ENCODE peak calls at places on chromosomes 3 and 15, in five cellular contexts. P is transverse colon; I is stimulated activated CD4-positive, alpha-beta T cell treated with anti-CD3 and anti-CD28 coated beads, Interleukin-15, amount 100 ng/mL, for 48 hours; Q is adipocyte; J is stromal cell of bone marrow. M is an unnamed sample.

GRCh38 chr3:128177865-128178264 is 24.6 kb downstream of the EEFSEC start:
- DNase-seq in P (no peak), I (no peak), Q (no peak), J (no peak), M (no peak)

GRCh38 chr3:175091426-175092114 is 232.4 kb downstream of the NAALADL2 start:
- DNase-seq in P (no peak), I (no peak), Q (no peak), J (no peak), M (no peak)

GRCh38 chr3:33006081-33006480 is 54.6 kb downstream of the CCR4 start:
- DNase-seq in P (no peak), I (no peak), Q (no peak), J (no peak), M (no peak)

GRCh38 chr15:78291698-78292097 is 7.7 kb downstream of the SKIC8 start:
- DNase-seq in P (no peak), I (no peak), Q (no peak), J (no peak), M (no peak)

GRCh38 chr3:187719628-187720336 is 17.4 kb upstream of the RTP2 start:
- DNase-seq in P (no peak), I (no peak), Q (peak), J (no peak), M (no peak)

GRCh38 chr3:142088522-142088921 is 60.8 kb downstream of the TFDP2 start:
- DNase-seq in P (no peak), I (no peak), Q (peak), J (no peak), M (no peak)

GRCh38 chr3:115947325-115947724 is 324.0 kb downstream of the GAP43 start:
- DNase-seq in P (no peak), I (no peak), Q (no peak), J (no peak), M (no peak)

GRCh38 chr3:55965776-55966175 is 478.7 kb upstream of the WNT5A start:
- DNase-seq in P (no peak), I (no peak), Q (no peak), J (no peak), M (no peak)

GRCh38 chr15:69668963-69669362 is 216.3 kb downstream of the RPLP1 start:
- DNase-seq in P (peak), I (no peak), Q (no peak), J (no peak), M (peak)

GRCh38 chr3:141234283-141234682 is 2.7 kb downstream of the PXYLP1 start:
- DNase-seq in P (no peak), I (no peak), Q (no peak), J (no peak), M (no peak)

GRCh38 chr3:122397136-122397645 is 13.2 kb downstream of the FAM162A start:
- DNase-seq in P (no peak), I (no peak), Q (no peak), J (no peak), M (no peak)

GRCh38 chr3:108863799-108864135 is 41.2 kb downstream of the TRAT1 start:
- DNase-seq in P (no peak), I (no peak), Q (no peak), J (no peak), M (no peak)

GRCh38 chr15:56249080-56249479 is 5.4 kb upstream of the RFX7 start:
- DNase-seq in P (peak), I (no peak), Q (peak), J (peak), M (no peak)

GRCh38 chr3:183411216-183411922 is 17.1 kb downstream of the MCF2L2 start:
- DNase-seq in P (no peak), I (no peak), Q (no peak), J (no peak), M (no peak)

GRCh38 chr3:87798567-87798947 is 260.2 kb downstream of the CGGBP1 start:
- DNase-seq in P (no peak), I (no peak), Q (no peak), J (peak), M (no peak)

GRCh38 chr15:27272446-27272845 is 301.5 kb downstream of the GABRG3 start:
- DNase-seq in P (no peak), I (no peak), Q (no peak), J (no peak), M (no peak)

GRCh38 chr3:56052219-56052618 is 416.0 kb downstream of the ERC2 start:
- DNase-seq in P (no peak), I (no peak), Q (no peak), J (no peak), M (no peak)

GRCh38 chr3:39051649-39052557 is at the start of the genes SCN11A and WDR48:
- DNase-seq in P (peak), I (peak), Q (peak), J (peak), M (peak)

GRCh38 chr3:110754207-110754916 is 317.3 kb upstream of the NECTIN3 start:
- DNase-seq in P (no peak), I (no peak), Q (no peak), J (no peak), M (no peak)

GRCh38 chr3:23051240-23052140 is 151.6 kb upstream of the UBE2E2 start:
- DNase-seq in P (no peak), I (no peak), Q (no peak), J (no peak), M (no peak)

GRCh38 chr3:141380987-141381386 is 12.7 kb downstream of the ZBTB38 start:
- DNase-seq in P (no peak), I (no peak), Q (no peak), J (no peak), M (no peak)

GRCh38 chr15:56001476-56002078 is 8.2 kb upstream of the NEDD4 start:
- DNase-seq in P (no peak), I (no peak), Q (no peak), J (no peak), M (no peak)

GRCh38 chr3:128226794-128227399 is 73.6 kb downstream of the EEFSEC start:
- DNase-seq in P (no peak), I (peak), Q (peak), J (no peak), M (peak)

GRCh38 chr3:158749526-158749925 is 17.3 kb upstream of the RARRES1 start:
- DNase-seq in P (no peak), I (no peak), Q (no peak), J (no peak), M (no peak)